ENCODE peak calls at places on chromosome 17, in ten cellular contexts. One of them, this sample, is unnamed. For H3K36me3, the result is how much of the 10 kb centered on the place peaks cover.

GRCh38 chr17:38751144-38751802 is 1.3 kb upstream of the PSMB3 start:
- DNase-seq in lower lobe of right lung: no peak
- DNase-seq in neural progenitor cell: peak
- DNase-seq in adrenal gland: no peak
- DNase-seq in heart left ventricle: no peak
- DNase-seq in kidney: no peak
- DNase-seq in esophagus squamous epithelium: no peak
- DNase-seq in CD8-positive, alpha-beta T cell: no peak
- DNase-seq in GM23248: peak
- DNase-seq in Peyer's patch: no peak
- DNase-seq in this sample: no peak

GRCh38 chr17:39740357-39741111 is 2.8 kb downstream of the GRB7 start:
- DNase-seq in Peyer's patch: no peak
- DNase-seq in neural progenitor cell: no peak
- DNase-seq in lower lobe of right lung: no peak
- DNase-seq in esophagus squamous epithelium: no peak
- DNase-seq in CD8-positive, alpha-beta T cell: no peak
- DNase-seq in GM23248: peak
- DNase-seq in adrenal gland: no peak
- DNase-seq in kidney: peak
- DNase-seq in heart left ventricle: no peak
- DNase-seq in this sample: no peak

GRCh38 chr17:8740486-8740885 is 4.2 kb downstream of the CCDC42 start:
- DNase-seq in lower lobe of right lung: no peak
- DNase-seq in heart left ventricle: no peak
- DNase-seq in esophagus squamous epithelium: no peak
- DNase-seq in GM23248: no peak
- DNase-seq in adrenal gland: no peak
- DNase-seq in neural progenitor cell: peak
- DNase-seq in kidney: peak
- DNase-seq in Peyer's patch: peak
- DNase-seq in CD8-positive, alpha-beta T cell: peak
- DNase-seq in this sample: peak

GRCh38 chr17:9169116-9169515 is 147.8 kb downstream of the NTN1 start:
- DNase-seq in neural progenitor cell: no peak
- DNase-seq in kidney: no peak
- DNase-seq in lower lobe of right lung: no peak
- DNase-seq in adrenal gland: no peak
- DNase-seq in Peyer's patch: no peak
- DNase-seq in esophagus squamous epithelium: no peak
- DNase-seq in GM23248: peak
- DNase-seq in heart left ventricle: no peak
- DNase-seq in CD8-positive, alpha-beta T cell: no peak
- DNase-seq in this sample: no peak

GRCh38 chr17:64385187-64386083 is 5.2 kb downstream of the PECAM1 start:
- DNase-seq in kidney: peak
- DNase-seq in heart left ventricle: peak
- DNase-seq in neural progenitor cell: no peak
- DNase-seq in esophagus squamous epithelium: no peak
- DNase-seq in adrenal gland: peak
- DNase-seq in GM23248: peak
- DNase-seq in CD8-positive, alpha-beta T cell: peak
- DNase-seq in Peyer's patch: peak
- DNase-seq in lower lobe of right lung: no peak
- DNase-seq in this sample: peak

GRCh38 chr17:63950940-63951907 is 19.1 kb upstream of the CD79B start:
- DNase-seq in CD8-positive, alpha-beta T cell: no peak
- DNase-seq in Peyer's patch: peak
- DNase-seq in adrenal gland: no peak
- DNase-seq in heart left ventricle: no peak
- DNase-seq in lower lobe of right lung: no peak
- DNase-seq in neural progenitor cell: no peak
- DNase-seq in kidney: no peak
- DNase-seq in GM23248: no peak
- DNase-seq in esophagus squamous epithelium: no peak
- DNase-seq in this sample: peak

GRCh38 chr17:5943991-5944390 is 126.2 kb upstream of the WSCD1 start:
- DNase-seq in esophagus squamous epithelium: no peak
- DNase-seq in CD8-positive, alpha-beta T cell: no peak
- DNase-seq in neural progenitor cell: no peak
- DNase-seq in Peyer's patch: no peak
- DNase-seq in lower lobe of right lung: no peak
- DNase-seq in adrenal gland: no peak
- DNase-seq in GM23248: no peak
- DNase-seq in kidney: no peak
- DNase-seq in heart left ventricle: no peak
- DNase-seq in this sample: no peak

GRCh38 chr17:79974786-79975497 is 60.7 kb downstream of the TBC1D16 start:
- DNase-seq in neural progenitor cell: peak
- DNase-seq in lower lobe of right lung: peak
- DNase-seq in Peyer's patch: peak
- DNase-seq in esophagus squamous epithelium: no peak
- DNase-seq in GM23248: no peak
- DNase-seq in heart left ventricle: no peak
- DNase-seq in kidney: peak
- DNase-seq in adrenal gland: peak
- DNase-seq in CD8-positive, alpha-beta T cell: no peak
- DNase-seq in this sample: no peak

GRCh38 chr17:49510059-49510719 is 15.1 kb downstream of the NGFR start:
- DNase-seq in lower lobe of right lung: no peak
- DNase-seq in GM23248: no peak
- DNase-seq in esophagus squamous epithelium: no peak
- DNase-seq in CD8-positive, alpha-beta T cell: no peak
- DNase-seq in kidney: peak
- DNase-seq in adrenal gland: no peak
- DNase-seq in neural progenitor cell: no peak
- DNase-seq in Peyer's patch: no peak
- DNase-seq in heart left ventricle: peak
- DNase-seq in this sample: no peak

GRCh38 chr17:72432143-72432604 is 311.4 kb downstream of the SOX9 start:
- DNase-seq in neural progenitor cell: no peak
- DNase-seq in Peyer's patch: peak
- DNase-seq in adrenal gland: no peak
- DNase-seq in kidney: no peak
- DNase-seq in GM23248: peak
- DNase-seq in lower lobe of right lung: no peak
- DNase-seq in heart left ventricle: no peak
- DNase-seq in esophagus squamous epithelium: no peak
- DNase-seq in CD8-positive, alpha-beta T cell: no peak
- DNase-seq in this sample: no peak

GRCh38 chr17:45149669-45150603 is 1.7 kb downstream of the HEXIM1 start:
- DNase-seq in kidney: peak
- DNase-seq in CD8-positive, alpha-beta T cell: peak
- DNase-seq in adrenal gland: peak
- DNase-seq in GM23248: peak
- DNase-seq in lower lobe of right lung: peak
- DNase-seq in Peyer's patch: peak
- DNase-seq in heart left ventricle: peak
- DNase-seq in esophagus squamous epithelium: no peak
- DNase-seq in neural progenitor cell: peak
- DNase-seq in this sample: peak

GRCh38 chr17:12089809-12090384 is 69.2 kb downstream of the MAP2K4 start:
- DNase-seq in kidney: no peak
- DNase-seq in lower lobe of right lung: no peak
- DNase-seq in Peyer's patch: no peak
- DNase-seq in neural progenitor cell: no peak
- DNase-seq in adrenal gland: no peak
- DNase-seq in esophagus squamous epithelium: no peak
- DNase-seq in CD8-positive, alpha-beta T cell: no peak
- DNase-seq in GM23248: peak
- DNase-seq in heart left ventricle: no peak
- DNase-seq in this sample: no peak

GRCh38 chr17:82803185-82803584 is 36.6 kb downstream of the ZNF750 start:
- DNase-seq in esophagus squamous epithelium: no peak
- DNase-seq in lower lobe of right lung: no peak
- DNase-seq in heart left ventricle: peak
- DNase-seq in GM23248: no peak
- DNase-seq in neural progenitor cell: no peak
- DNase-seq in CD8-positive, alpha-beta T cell: no peak
- DNase-seq in adrenal gland: no peak
- DNase-seq in kidney: no peak
- DNase-seq in Peyer's patch: no peak
- DNase-seq in this sample: no peak

GRCh38 chr17:82805823-82806222 is 34.0 kb downstream of the ZNF750 start:
- DNase-seq in esophagus squamous epithelium: no peak
- DNase-seq in Peyer's patch: no peak
- DNase-seq in GM23248: no peak
- DNase-seq in neural progenitor cell: no peak
- DNase-seq in kidney: peak
- DNase-seq in lower lobe of right lung: no peak
- DNase-seq in adrenal gland: no peak
- DNase-seq in heart left ventricle: peak
- DNase-seq in CD8-positive, alpha-beta T cell: no peak
- DNase-seq in this sample: no peak

GRCh38 chr17:82805254-82805653 is 34.6 kb downstream of the ZNF750 start:
- DNase-seq in esophagus squamous epithelium: no peak
- DNase-seq in CD8-positive, alpha-beta T cell: no peak
- DNase-seq in neural progenitor cell: no peak
- DNase-seq in GM23248: no peak
- DNase-seq in lower lobe of right lung: no peak
- DNase-seq in Peyer's patch: no peak
- DNase-seq in heart left ventricle: no peak
- DNase-seq in adrenal gland: no peak
- DNase-seq in kidney: peak
- DNase-seq in this sample: no peak

GRCh38 chr17:82803606-82804005 is 36.2 kb downstream of the ZNF750 start:
- DNase-seq in CD8-positive, alpha-beta T cell: no peak
- DNase-seq in GM23248: no peak
- DNase-seq in adrenal gland: no peak
- DNase-seq in kidney: no peak
- DNase-seq in neural progenitor cell: no peak
- DNase-seq in Peyer's patch: no peak
- DNase-seq in esophagus squamous epithelium: no peak
- DNase-seq in heart left ventricle: peak
- DNase-seq in lower lobe of right lung: no peak
- DNase-seq in this sample: no peak

GRCh38 chr17:82804442-82805191 is 35.2 kb downstream of the ZNF750 start:
- DNase-seq in GM23248: no peak
- DNase-seq in Peyer's patch: no peak
- DNase-seq in kidney: peak
- DNase-seq in esophagus squamous epithelium: no peak
- DNase-seq in lower lobe of right lung: no peak
- DNase-seq in CD8-positive, alpha-beta T cell: no peak
- DNase-seq in adrenal gland: no peak
- DNase-seq in heart left ventricle: peak
- DNase-seq in neural progenitor cell: no peak
- DNase-seq in this sample: no peak
- H3K36me3 ChIP-seq in GM23248: under half
- H3K36me3 ChIP-seq in Peyer's patch: under half
- H3K36me3 ChIP-seq in kidney: under half
- H3K36me3 ChIP-seq in esophagus squamous epithelium: under half
- H3K36me3 ChIP-seq in lower lobe of right lung: under half
- H3K36me3 ChIP-seq in CD8-positive, alpha-beta T cell: under half
- H3K36me3 ChIP-seq in adrenal gland: under half
- H3K36me3 ChIP-seq in heart left ventricle: under half
- H3K36me3 ChIP-seq in neural progenitor cell: under half
- H3K36me3 ChIP-seq in this sample: under half

GRCh38 chr17:4542003-4542725 is 13.0 kb downstream of the MYBBP1A start:
- DNase-seq in lower lobe of right lung: peak
- DNase-seq in adrenal gland: no peak
- DNase-seq in heart left ventricle: peak
- DNase-seq in neural progenitor cell: no peak
- DNase-seq in kidney: no peak
- DNase-seq in CD8-positive, alpha-beta T cell: no peak
- DNase-seq in Peyer's patch: no peak
- DNase-seq in GM23248: no peak
- DNase-seq in esophagus squamous epithelium: no peak
- DNase-seq in this sample: no peak
- H3K36me3 ChIP-seq in lower lobe of right lung: half or more
- H3K36me3 ChIP-seq in adrenal gland: under half
- H3K36me3 ChIP-seq in heart left ventricle: half or more
- H3K36me3 ChIP-seq in neural progenitor cell: under half
- H3K36me3 ChIP-seq in kidney: under half
- H3K36me3 ChIP-seq in CD8-positive, alpha-beta T cell: under half
- H3K36me3 ChIP-seq in Peyer's patch: under half
- H3K36me3 ChIP-seq in GM23248: under half
- H3K36me3 ChIP-seq in esophagus squamous epithelium: under half
- H3K36me3 ChIP-seq in this sample: under half

GRCh38 chr17:76726766-76727718 is at the start of gene METTL23:
- DNase-seq in heart left ventricle: peak
- DNase-seq in neural progenitor cell: peak
- DNase-seq in GM23248: peak
- DNase-seq in esophagus squamous epithelium: no peak
- DNase-seq in kidney: peak
- DNase-seq in Peyer's patch: peak
- DNase-seq in CD8-positive, alpha-beta T cell: peak
- DNase-seq in lower lobe of right lung: peak
- DNase-seq in adrenal gland: peak
- DNase-seq in this sample: peak
- H3K36me3 ChIP-seq in heart left ventricle: half or more
- H3K36me3 ChIP-seq in neural progenitor cell: under half
- H3K36me3 ChIP-seq in GM23248: under half
- H3K36me3 ChIP-seq in esophagus squamous epithelium: under half
- H3K36me3 ChIP-seq in kidney: under half
- H3K36me3 ChIP-seq in Peyer's patch: under half
- H3K36me3 ChIP-seq in CD8-positive, alpha-beta T cell: under half
- H3K36me3 ChIP-seq in lower lobe of right lung: half or more
- H3K36me3 ChIP-seq in adrenal gland: under half
- H3K36me3 ChIP-seq in this sample: under half

GRCh38 chr17:4544656-4545216 is 10.4 kb downstream of the MYBBP1A start:
- DNase-seq in heart left ventricle: no peak
- DNase-seq in CD8-positive, alpha-beta T cell: no peak
- DNase-seq in neural progenitor cell: no peak
- DNase-seq in kidney: peak
- DNase-seq in lower lobe of right lung: no peak
- DNase-seq in adrenal gland: no peak
- DNase-seq in esophagus squamous epithelium: no peak
- DNase-seq in Peyer's patch: no peak
- DNase-seq in GM23248: no peak
- DNase-seq in this sample: no peak
- H3K36me3 ChIP-seq in heart left ventricle: half or more
- H3K36me3 ChIP-seq in CD8-positive, alpha-beta T cell: half or more
- H3K36me3 ChIP-seq in neural progenitor cell: under half
- H3K36me3 ChIP-seq in kidney: under half
- H3K36me3 ChIP-seq in lower lobe of right lung: half or more
- H3K36me3 ChIP-seq in adrenal gland: under half
- H3K36me3 ChIP-seq in esophagus squamous epithelium: half or more
- H3K36me3 ChIP-seq in Peyer's patch: under half
- H3K36me3 ChIP-seq in GM23248: under half
- H3K36me3 ChIP-seq in this sample: under half

DNA sequence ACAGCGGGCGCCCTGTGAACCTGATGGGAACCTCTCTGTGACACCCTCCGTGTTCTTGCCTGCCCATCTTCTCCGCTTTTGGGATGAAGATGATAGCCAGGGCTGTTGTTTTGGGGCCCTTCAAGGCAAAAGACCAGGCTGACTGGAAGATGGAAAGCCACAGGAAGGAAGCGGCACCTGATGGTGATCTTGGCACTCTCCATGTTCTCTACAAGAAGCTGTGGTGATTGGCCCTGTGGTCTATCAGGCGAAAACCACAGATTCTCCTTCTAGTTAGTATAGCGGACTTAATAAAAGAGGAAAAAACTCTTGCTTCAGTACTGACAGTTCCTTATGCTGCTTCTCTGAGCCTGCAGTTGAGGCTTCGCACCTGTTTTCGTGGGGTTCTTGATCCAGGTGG is 10.5 kb downstream of the CDK5RAP3 start:
- DNase-seq in heart left ventricle: no peak
- DNase-seq in CD8-positive, alpha-beta T cell: no peak
- DNase-seq in lower lobe of right lung: no peak
- DNase-seq in adrenal gland: no peak
- DNase-seq in GM23248: no peak
- DNase-seq in neural progenitor cell: no peak
- DNase-seq in esophagus squamous epithelium: no peak
- DNase-seq in kidney: no peak
- DNase-seq in Peyer's patch: no peak
- DNase-seq in this sample: no peak
- H3K36me3 ChIP-seq in heart left ventricle: half or more
- H3K36me3 ChIP-seq in CD8-positive, alpha-beta T cell: under half
- H3K36me3 ChIP-seq in lower lobe of right lung: half or more
- H3K36me3 ChIP-seq in adrenal gland: under half
- H3K36me3 ChIP-seq in GM23248: under half
- H3K36me3 ChIP-seq in neural progenitor cell: under half
- H3K36me3 ChIP-seq in esophagus squamous epithelium: under half
- H3K36me3 ChIP-seq in kidney: under half
- H3K36me3 ChIP-seq in Peyer's patch: under half
- H3K36me3 ChIP-seq in this sample: under half